ENCODE peak calls at places on chromosome 1, in nine cellular contexts. H, W, E, J, F, D, S, K and R are unnamed samples.

GRCh38 chr1:163561570-163562295 is 240.0 kb downstream of the NUF2 start:
- DNase-seq in H (no peak), W (no peak), E (peak), J (no peak), F (peak), D (peak), S (peak), K (peak), R (no peak)

GRCh38 chr1:198630863-198631262 is 8.0 kb upstream of the PTPRC start:
- DNase-seq in H (no peak), W (no peak), E (no peak), J (no peak), F (no peak), D (no peak), S (no peak), K (no peak), R (no peak)

GRCh38 chr1:156480015-156480368 is 20.6 kb downstream of the MEF2D start:
- DNase-seq in H (no peak), W (no peak), E (no peak), J (no peak), F (no peak), D (no peak), S (no peak), K (no peak), R (no peak)

GRCh38 chr1:231357831-231358354 is 19.8 kb downstream of the SPRTN start:
- DNase-seq in H (no peak), W (no peak), E (peak), J (peak), F (peak), D (peak), S (peak), K (peak), R (peak)

GRCh38 chr1:12384836-12385456 is 155.1 kb downstream of the VPS13D start:
- DNase-seq in H (no peak), W (no peak), E (no peak), J (no peak), F (no peak), D (no peak), S (no peak), K (no peak), R (no peak)

GRCh38 chr1:189619682-189620332 is 857.9 kb downstream of the BRINP3 start:
- DNase-seq in H (no peak), W (no peak), E (no peak), J (no peak), F (no peak), D (no peak), S (no peak), K (peak), R (no peak)

GRCh38 chr1:65757531-65757930 is 35.2 kb upstream of the PDE4B start:
- DNase-seq in H (no peak), W (no peak), E (no peak), J (no peak), F (no peak), D (no peak), S (no peak), K (no peak), R (no peak)

GRCh38 chr1:82896036-82896435 is 1095.3 kb downstream of the ADGRL2 start:
- DNase-seq in H (no peak), W (no peak), E (no peak), J (no peak), F (no peak), D (no peak), S (no peak), K (no peak), R (no peak)

GRCh38 chr1:151756291-151756690 is 7.0 kb downstream of the MRPL9 start:
- DNase-seq in H (no peak), W (no peak), E (no peak), J (no peak), F (no peak), D (peak), S (no peak), K (no peak), R (no peak)

GRCh38 chr1:119549719-119550141 is 42.7 kb downstream of the HSD3B1 start:
- DNase-seq in H (no peak), W (peak), E (peak), J (no peak), F (peak), D (peak), S (peak), K (peak), R (peak)

GRCh38 chr1:54406339-54407181 is at the start of gene SSBP3:
- DNase-seq in H (peak), W (peak), E (peak), J (peak), F (peak), D (peak), S (peak), K (peak), R (peak)

GRCh38 chr1:178417858-178418257 is 78.9 kb downstream of the CLEC20A start:
- DNase-seq in H (no peak), W (no peak), E (no peak), J (no peak), F (no peak), D (peak), S (no peak), K (peak), R (no peak)

GRCh38 chr1:18247151-18247550 is 139.6 kb downstream of the IGSF21 start:
- DNase-seq in H (no peak), W (no peak), E (no peak), J (no peak), F (no peak), D (no peak), S (no peak), K (no peak), R (no peak)

GRCh38 chr1:19643113-19643512 is 998 bp upstream of the NBL1 start:
- DNase-seq in H (no peak), W (no peak), E (no peak), J (no peak), F (no peak), D (peak), S (no peak), K (peak), R (no peak)